ENCODE peak calls at places on chromosomes 12 and 14, in seven cellular contexts. R is stimulated activated CD4-positive, alpha-beta T cell treated with anti-CD3 and anti-CD28 coated beads, Interleukin-1b, Interleukin-23, amount 100 ng/mL, for 24 hours; E is GF-D8; A is suprapubic skin; L is stimulated activated CD8-positive, alpha-beta memory T cell treated with anti-CD3 and anti-CD28 coated beads, Interleukin-2, amount 100 ng/mL, for 48 hours; M is HT-29; S is HEK293T. U is an unnamed sample.

GRCh38 chr12:105409881-105410471 is 79.5 kb downstream of the C12orf75 start:
- DNase-seq in M (peak), A (peak), R (no peak), S (peak), L (no peak), E (no peak), U (no peak)

GRCh38 chr14:21987937-21988336 is 314.3 kb upstream of the OR4E1 start:
- DNase-seq in S (peak), A (no peak), R (no peak), M (peak), E (no peak), L (no peak), U (no peak)

GRCh38 chr14:101564444-101564776 is 3.1 kb downstream of the DIO3 start:
- DNase-seq in S (no peak), E (no peak), R (no peak), M (no peak), A (no peak), L (no peak), U (no peak)

GRCh38 chr14:34461334-34462131 is 507 bp downstream of the SPTSSA start:
- DNase-seq in S (peak), A (peak), M (peak), R (peak), L (peak), E (peak), U (peak)

GRCh38 chr14:37824936-37825698 is 229.7 kb downstream of the TTC6 start:
- DNase-seq in A (no peak), R (no peak), L (no peak), S (no peak), M (no peak), E (no peak), U (no peak)

GRCh38 chr12:131235871-131236271 is 282.2 kb downstream of the ADGRD1 start:
- DNase-seq in R (no peak), S (no peak), L (no peak), M (no peak), E (no peak), A (no peak), U (no peak)

GRCh38 chr12:122081697-122082221 is 3.2 kb downstream of the MLXIP start:
- DNase-seq in R (no peak), A (peak), S (no peak), E (peak), M (no peak), L (no peak), U (no peak)

GRCh38 chr12:79662046-79662811 is 28.5 kb downstream of the PAWR start:
- DNase-seq in L (no peak), A (no peak), M (no peak), E (no peak), S (no peak), R (no peak), U (no peak)

GRCh38 chr14:24943024-24943423 is 106.9 kb downstream of the STXBP6 start:
- DNase-seq in S (no peak), R (no peak), M (no peak), L (no peak), E (no peak), A (peak), U (peak)

GRCh38 chr12:121043067-121043466 is 4.0 kb upstream of the OASL start:
- DNase-seq in M (no peak), R (no peak), S (no peak), A (no peak), L (no peak), E (no peak), U (no peak)

GRCh38 chr14:32017587-32017986 is 59.5 kb upstream of the ARHGAP5 start:
- DNase-seq in M (no peak), E (no peak), R (no peak), S (no peak), A (no peak), L (no peak), U (no peak)

GRCh38 chr14:62126885-62127478 is 364.8 kb downstream of the SNAPC1 start:
- DNase-seq in S (peak), M (peak), L (no peak), E (no peak), R (no peak), A (no peak), U (peak)

GRCh38 chr14:40629144-40629543 is 977.5 kb upstream of the LRFN5 start:
- DNase-seq in M (no peak), S (no peak), E (no peak), L (no peak), R (no peak), A (no peak), U (no peak)

GRCh38 chr12:24947541-24948451 is 1.1 kb downstream of the BCAT1 start:
- DNase-seq in S (no peak), L (no peak), A (no peak), E (no peak), M (no peak), R (no peak), U (no peak)

GRCh38 chr12:112375105-112375504 is 7.1 kb downstream of the HECTD4 start:
- DNase-seq in E (no peak), S (no peak), L (no peak), A (no peak), R (no peak), M (no peak), U (no peak)

GRCh38 chr12:111444706-111445310 is 39.1 kb downstream of the SH2B3 start:
- DNase-seq in L (peak), M (no peak), S (no peak), E (peak), R (peak), A (no peak), U (no peak)

GRCh38 chr12:96313606-96314005 is 86.6 kb downstream of the CDK17 start:
- DNase-seq in L (no peak), R (no peak), A (no peak), S (no peak), E (no peak), M (no peak), U (no peak)

GRCh38 chr14:97177635-97178034 is 380.5 kb downstream of the VRK1 start:
- DNase-seq in M (no peak), A (no peak), R (no peak), L (no peak), E (no peak), S (no peak), U (no peak)

GRCh38 chr14:45426685-45427282 is 173.8 kb upstream of the MIS18BP1 start:
- DNase-seq in R (no peak), S (peak), M (peak), E (peak), L (no peak), A (no peak), U (peak)

GRCh38 chr12:32298917-32299316 is 100.4 kb upstream of the FGD4 start:
- DNase-seq in S (no peak), E (no peak), A (no peak), L (no peak), R (no peak), M (no peak), U (no peak)

U was measured in NT2/D1.